ENCODE peak calls at places on chromosomes 16 and 17, in nine cellular contexts. One of them, this sample, is unnamed.
A peak's percentile ranks its signal among the peaks of the same experiment; 100 is the strongest.

GRCh38 chr16:6573577-6573976 is 759.1 kb upstream of the RBFOX1 start:
- DNase-seq in left ventricle myocardium inferior: peak; percentile 14
- DNase-seq in cardiac fibroblast: no peak
- DNase-seq in WTC11: no peak
- DNase-seq in AG04450: no peak
- DNase-seq in sigmoid colon: no peak
- DNase-seq in pancreas: no peak
- DNase-seq in HCT116: no peak
- DNase-seq in IMR-90: no peak
- DNase-seq in this sample: no peak

GRCh38 chr17:48542114-48542955 is 2.6 kb downstream of the HOXB2 start:
- DNase-seq in left ventricle myocardium inferior: no peak
- DNase-seq in cardiac fibroblast: peak; percentile 66
- DNase-seq in WTC11: no peak
- DNase-seq in AG04450: no peak
- DNase-seq in sigmoid colon: no peak
- DNase-seq in pancreas: no peak
- DNase-seq in HCT116: no peak
- DNase-seq in IMR-90: peak; percentile 34
- DNase-seq in this sample: peak; percentile 41

GRCh38 chr17:38543403-38544174 is 62.2 kb downstream of the SRCIN1 start:
- DNase-seq in left ventricle myocardium inferior: no peak
- DNase-seq in cardiac fibroblast: no peak
- DNase-seq in WTC11: no peak
- DNase-seq in AG04450: no peak
- DNase-seq in sigmoid colon: no peak
- DNase-seq in pancreas: no peak
- DNase-seq in HCT116: no peak
- DNase-seq in IMR-90: no peak
- DNase-seq in this sample: no peak

GRCh38 chr17:77287432-77288068 is 146.8 kb downstream of the SEC14L1 start:
- DNase-seq in left ventricle myocardium inferior: peak; percentile 54
- DNase-seq in cardiac fibroblast: peak; percentile 93
- DNase-seq in WTC11: peak; percentile 33
- DNase-seq in AG04450: peak; percentile 63
- DNase-seq in sigmoid colon: peak; percentile 79
- DNase-seq in pancreas: peak; percentile 86
- DNase-seq in HCT116: peak; percentile 92
- DNase-seq in IMR-90: peak; percentile 94
- DNase-seq in this sample: no peak

GRCh38 chr16:50303041-50303604 is 36.8 kb downstream of the ADCY7 start:
- DNase-seq in left ventricle myocardium inferior: no peak
- DNase-seq in cardiac fibroblast: peak; percentile 22
- DNase-seq in WTC11: no peak
- DNase-seq in AG04450: no peak
- DNase-seq in sigmoid colon: peak; percentile 50
- DNase-seq in pancreas: no peak
- DNase-seq in HCT116: no peak
- DNase-seq in IMR-90: peak; percentile 57
- DNase-seq in this sample: no peak

GRCh38 chr16:9094008-9094846 is 2.8 kb downstream of the HAPSTR1 start:
- DNase-seq in left ventricle myocardium inferior: no peak
- DNase-seq in cardiac fibroblast: no peak
- DNase-seq in WTC11: no peak
- DNase-seq in AG04450: no peak
- DNase-seq in sigmoid colon: no peak
- DNase-seq in pancreas: no peak
- DNase-seq in HCT116: no peak
- DNase-seq in IMR-90: no peak
- DNase-seq in this sample: no peak

GRCh38 chr17:35537569-35538209 is at the start of gene SLFN12L:
- DNase-seq in left ventricle myocardium inferior: no peak
- DNase-seq in cardiac fibroblast: peak; percentile 10
- DNase-seq in WTC11: no peak
- DNase-seq in AG04450: no peak
- DNase-seq in sigmoid colon: no peak
- DNase-seq in pancreas: no peak
- DNase-seq in HCT116: no peak
- DNase-seq in IMR-90: no peak
- DNase-seq in this sample: peak; percentile 60

GRCh38 chr16:69619514-69619913 is 53.7 kb downstream of the NFAT5 start:
- DNase-seq in left ventricle myocardium inferior: no peak
- DNase-seq in cardiac fibroblast: peak; percentile 9
- DNase-seq in WTC11: no peak
- DNase-seq in AG04450: no peak
- DNase-seq in sigmoid colon: no peak
- DNase-seq in pancreas: no peak
- DNase-seq in HCT116: no peak
- DNase-seq in IMR-90: no peak
- DNase-seq in this sample: no peak

GRCh38 chr16:5024632-5025031 is 9.1 kb downstream of the NAGPA start:
- DNase-seq in left ventricle myocardium inferior: no peak
- DNase-seq in cardiac fibroblast: peak; percentile 42
- DNase-seq in WTC11: no peak
- DNase-seq in AG04450: no peak
- DNase-seq in sigmoid colon: no peak
- DNase-seq in pancreas: peak; percentile 50
- DNase-seq in HCT116: peak; percentile 24
- DNase-seq in IMR-90: no peak
- DNase-seq in this sample: no peak

GRCh38 chr17:57107498-57108101 is 22.6 kb downstream of the AKAP1 start:
- DNase-seq in left ventricle myocardium inferior: no peak
- DNase-seq in cardiac fibroblast: no peak
- DNase-seq in WTC11: no peak
- DNase-seq in AG04450: no peak
- DNase-seq in sigmoid colon: no peak
- DNase-seq in pancreas: no peak
- DNase-seq in HCT116: peak; percentile 94
- DNase-seq in IMR-90: peak; percentile 42
- DNase-seq in this sample: no peak

GRCh38 chr17:81151039-81151677 is 14.1 kb upstream of the PVALEF start:
- DNase-seq in left ventricle myocardium inferior: no peak
- DNase-seq in cardiac fibroblast: no peak
- DNase-seq in WTC11: no peak
- DNase-seq in AG04450: no peak
- DNase-seq in sigmoid colon: no peak
- DNase-seq in pancreas: no peak
- DNase-seq in HCT116: no peak
- DNase-seq in IMR-90: no peak
- DNase-seq in this sample: no peak

GRCh38 chr16:67780847-67781547 is 25.4 kb downstream of the RANBP10 start:
- DNase-seq in left ventricle myocardium inferior: no peak
- DNase-seq in cardiac fibroblast: no peak
- DNase-seq in WTC11: no peak
- DNase-seq in AG04450: no peak
- DNase-seq in sigmoid colon: no peak
- DNase-seq in pancreas: no peak
- DNase-seq in HCT116: no peak
- DNase-seq in IMR-90: no peak
- DNase-seq in this sample: no peak

GRCh38 chr17:33980193-33980592 is 274.9 kb upstream of the CCL2 start:
- DNase-seq in left ventricle myocardium inferior: no peak
- DNase-seq in cardiac fibroblast: no peak
- DNase-seq in WTC11: no peak
- DNase-seq in AG04450: no peak
- DNase-seq in sigmoid colon: no peak
- DNase-seq in pancreas: no peak
- DNase-seq in HCT116: no peak
- DNase-seq in IMR-90: no peak
- DNase-seq in this sample: no peak

GRCh38 chr16:58904254-58904653 is 170.1 kb upstream of the GOT2 start:
- DNase-seq in left ventricle myocardium inferior: no peak
- DNase-seq in cardiac fibroblast: no peak
- DNase-seq in WTC11: no peak
- DNase-seq in AG04450: no peak
- DNase-seq in sigmoid colon: no peak
- DNase-seq in pancreas: no peak
- DNase-seq in HCT116: no peak
- DNase-seq in IMR-90: no peak
- DNase-seq in this sample: no peak
- TF ChIP-seq CTCF in left ventricle myocardium inferior: no peak
- TF ChIP-seq CTCF in cardiac fibroblast: no peak
- TF ChIP-seq CTCF in WTC11: no peak
- TF ChIP-seq CTCF in AG04450: no peak
- TF ChIP-seq CTCF in sigmoid colon: no peak
- TF ChIP-seq CTCF in pancreas: no peak
- TF ChIP-seq CTCF in HCT116: no peak
- TF ChIP-seq CTCF in IMR-90: no peak
- TF ChIP-seq CTCF in this sample: no peak

GRCh38 chr16:87305505-87306391 is 11.4 kb downstream of the C16orf95 start:
- DNase-seq in left ventricle myocardium inferior: no peak
- DNase-seq in cardiac fibroblast: peak; percentile 6
- DNase-seq in WTC11: peak; percentile 49
- DNase-seq in AG04450: peak; percentile 23
- DNase-seq in sigmoid colon: no peak
- DNase-seq in pancreas: no peak
- DNase-seq in HCT116: no peak
- DNase-seq in IMR-90: no peak
- DNase-seq in this sample: no peak
- TF ChIP-seq CTCF in left ventricle myocardium inferior: no peak
- TF ChIP-seq CTCF in cardiac fibroblast: peak; percentile 6
- TF ChIP-seq CTCF in WTC11: no peak
- TF ChIP-seq CTCF in AG04450: peak; percentile 37
- TF ChIP-seq CTCF in sigmoid colon: no peak
- TF ChIP-seq CTCF in pancreas: no peak
- TF ChIP-seq CTCF in HCT116: peak; percentile 26
- TF ChIP-seq CTCF in IMR-90: no peak
- TF ChIP-seq CTCF in this sample: no peak

GRCh38 chr17:80030730-80031410 is 4.8 kb downstream of the TBC1D16 start:
- DNase-seq in left ventricle myocardium inferior: no peak
- DNase-seq in cardiac fibroblast: no peak
- DNase-seq in WTC11: no peak
- DNase-seq in AG04450: no peak
- DNase-seq in sigmoid colon: no peak
- DNase-seq in pancreas: peak; percentile 92
- DNase-seq in HCT116: no peak
- DNase-seq in IMR-90: no peak
- DNase-seq in this sample: no peak
- TF ChIP-seq CTCF in left ventricle myocardium inferior: no peak
- TF ChIP-seq CTCF in cardiac fibroblast: no peak
- TF ChIP-seq CTCF in WTC11: no peak
- TF ChIP-seq CTCF in AG04450: no peak
- TF ChIP-seq CTCF in sigmoid colon: no peak
- TF ChIP-seq CTCF in pancreas: no peak
- TF ChIP-seq CTCF in HCT116: no peak
- TF ChIP-seq CTCF in IMR-90: no peak
- TF ChIP-seq CTCF in this sample: no peak

DNA sequence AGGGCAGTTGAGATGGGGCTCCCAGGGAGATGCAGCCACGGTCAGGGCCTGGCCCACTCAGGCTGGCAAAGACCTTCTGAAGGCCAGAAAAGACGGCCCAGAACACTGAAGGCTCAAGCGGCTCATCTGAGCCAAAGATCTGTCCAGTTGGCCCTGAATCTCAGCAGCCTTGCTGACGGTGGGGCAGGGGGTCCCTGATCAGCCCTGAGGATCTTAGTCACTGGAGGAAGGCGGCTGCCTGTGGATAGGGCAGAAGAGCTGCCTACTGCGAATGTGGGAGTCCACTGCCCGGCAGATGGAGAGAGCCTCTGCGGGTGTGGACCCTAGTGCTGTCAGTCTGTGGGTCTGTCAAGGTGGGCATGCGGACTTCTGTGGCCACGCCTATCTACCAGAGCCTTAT is 1738.2 kb downstream of the TP53TG3F start:
- DNase-seq in left ventricle myocardium inferior: no peak
- DNase-seq in cardiac fibroblast: no peak
- DNase-seq in WTC11: no peak
- DNase-seq in AG04450: no peak
- DNase-seq in sigmoid colon: no peak
- DNase-seq in pancreas: no peak
- DNase-seq in HCT116: no peak
- DNase-seq in IMR-90: no peak
- DNase-seq in this sample: no peak
- TF ChIP-seq CTCF in left ventricle myocardium inferior: no peak
- TF ChIP-seq CTCF in cardiac fibroblast: no peak
- TF ChIP-seq CTCF in WTC11: no peak
- TF ChIP-seq CTCF in AG04450: no peak
- TF ChIP-seq CTCF in sigmoid colon: no peak
- TF ChIP-seq CTCF in pancreas: no peak
- TF ChIP-seq CTCF in HCT116: no peak
- TF ChIP-seq CTCF in IMR-90: no peak
- TF ChIP-seq CTCF in this sample: no peak